ENCODE peak calls at places on chromosomes 2 and 18, in six cellular contexts. N is upper lobe of right lung, X is IMR-90, S is NB4, W is Calu3, J is progenitor cell of endocrine pancreas. O is an unnamed sample.

GRCh38 chr2:120625865-120626560 is 109.7 kb upstream of the GLI2 start:
- DNase-seq in N (peak; percentile 89), X (no peak), J (no peak), S (no peak), W (peak; percentile 63), O (no peak)

GRCh38 chr18:23115683-23116096 is 19.6 kb upstream of the CABLES1 start:
- DNase-seq in W (peak; percentile 29), X (peak; percentile 100), N (no peak), J (no peak), S (no peak), O (no peak)

GRCh38 chr2:28347596-28347995 is 45.1 kb upstream of the FOSL2 start:
- DNase-seq in W (no peak), N (peak; percentile 44), S (no peak), J (no peak), X (no peak), O (no peak)

GRCh38 chr2:23404426-23404825 is 19.4 kb downstream of the KLHL29 start:
- DNase-seq in W (peak; percentile 36), S (peak; percentile 76), J (no peak), N (no peak), X (peak; percentile 91), O (peak; percentile 43)

GRCh38 chr2:169464508-169465386 is 14.5 kb upstream of the BBS5 start:
- DNase-seq in W (no peak), X (no peak), S (peak; percentile 43), N (no peak), J (no peak), O (no peak)

GRCh38 chr18:11927497-11927896 is 19.4 kb upstream of the MPPE1 start:
- DNase-seq in J (no peak), S (no peak), N (no peak), X (no peak), W (no peak), O (no peak)

GRCh38 chr18:36195427-36196122 is 8.3 kb downstream of the MOCOS start:
- DNase-seq in W (no peak), X (no peak), S (no peak), J (no peak), N (no peak), O (no peak)

GRCh38 chr2:105969552-105969951 is 224.5 kb downstream of the UXS1 start:
- DNase-seq in W (peak; percentile 35), J (no peak), S (peak; percentile 58), N (no peak), X (no peak), O (no peak)

GRCh38 chr2:576292-576691 is 100.9 kb downstream of the TMEM18 start:
- DNase-seq in W (no peak), N (no peak), S (no peak), J (no peak), X (no peak), O (no peak)

GRCh38 chr2:39065616-39066015 is 55.2 kb downstream of the SOS1 start:
- DNase-seq in J (no peak), W (no peak), N (no peak), S (no peak), X (no peak), O (no peak)

GRCh38 chr2:170113168-170113567 is 64.8 kb upstream of the MYO3B start:
- DNase-seq in X (no peak), S (no peak), W (no peak), N (no peak), J (no peak), O (no peak)

GRCh38 chr2:74572178-74572925 is 17.8 kb downstream of the DOK1 start:
- DNase-seq in N (no peak), X (no peak), J (no peak), W (no peak), S (no peak), O (no peak)

GRCh38 chr2:25558262-25558661 is 115.1 kb downstream of the DTNB start:
- DNase-seq in X (peak; percentile 85), N (no peak), W (no peak), S (peak; percentile 91), J (no peak), O (peak; percentile 78)

GRCh38 chr2:169734172-169734847 is 678 bp downstream of the KLHL23 start:
- DNase-seq in X (no peak), S (peak; percentile 74), J (peak; percentile 24), N (peak; percentile 70), W (peak; percentile 53), O (peak; percentile 48)

GRCh38 chr2:33443272-33443829 is 33.1 kb upstream of the RASGRP3 start:
- DNase-seq in S (no peak), N (no peak), W (no peak), J (no peak), X (peak; percentile 78), O (no peak)

GRCh38 chr18:63141777-63142176 is 177.8 kb downstream of the BCL2 start:
- DNase-seq in X (no peak), J (no peak), S (peak; percentile 56), N (no peak), W (no peak), O (peak; percentile 74)

GRCh38 chr2:235142588-235142987 is 190.8 kb downstream of the SH3BP4 start:
- DNase-seq in S (no peak), W (peak; percentile 17), X (no peak), N (no peak), J (no peak), O (no peak)

GRCh38 chr2:182506606-182507005 is 79.8 kb upstream of the PDE1A start:
- DNase-seq in J (no peak), N (no peak), X (peak; percentile 65), S (no peak), W (no peak), O (no peak)

GRCh38 chr2:53129851-53130250 is 637.8 kb upstream of the CHAC2 start:
- DNase-seq in S (peak; percentile 16), N (no peak), J (no peak), X (peak; percentile 85), W (peak; percentile 25), O (no peak)

GRCh38 chr2:85635636-85636035 is 19.6 kb downstream of the USP39 start:
- DNase-seq in J (no peak), N (no peak), X (peak; percentile 50), W (no peak), S (no peak), O (no peak)

GRCh38 chr2:42474765-42475454 is 18.9 kb downstream of the KCNG3 start:
- DNase-seq in J (no peak), N (no peak), W (no peak), S (no peak), X (no peak), O (no peak)

GRCh38 chr2:199716807-199717586 is 134.0 kb downstream of the FTCDNL1 start:
- DNase-seq in S (no peak), N (no peak), J (no peak), W (no peak), X (no peak), O (no peak)

GRCh38 chr18:77271720-77272481 is 22.3 kb downstream of the GALR1 start:
- DNase-seq in J (no peak), W (no peak), S (no peak), X (peak; percentile 42), N (no peak), O (no peak)

GRCh38 chr2:72350852-72351251 is 203.2 kb upstream of the CYP26B1 start:
- DNase-seq in J (no peak), W (no peak), X (no peak), N (no peak), S (no peak), O (no peak)

DNA sequence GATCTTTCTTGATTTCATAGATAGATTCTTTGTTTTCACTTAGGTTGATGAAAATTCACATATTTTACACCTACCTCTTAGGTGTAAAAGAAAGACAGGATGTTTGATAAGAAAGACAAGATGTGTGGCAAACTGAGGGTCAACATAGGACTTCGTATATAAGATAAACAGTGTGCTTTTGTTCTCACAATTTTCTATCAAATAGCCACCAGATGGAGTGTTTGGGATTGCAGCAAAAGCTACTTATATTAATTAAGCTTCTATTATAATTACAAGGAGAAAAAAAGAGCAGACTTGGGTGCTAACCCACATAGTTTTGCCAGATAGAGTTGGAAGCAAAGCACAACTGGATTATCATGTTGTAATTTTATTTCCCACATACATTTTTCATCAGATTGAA is 232.9 kb downstream of the CDH7 start:
- DNase-seq in N (no peak), J (no peak), X (no peak), W (no peak), S (peak; percentile 6), O (no peak)
- TF ChIP-seq CTCF in N (no peak), J (no peak), X (no peak), W (no peak), S (no peak), O (no peak)

GRCh38 chr2:45438872-45439665 is 172.0 kb downstream of the SRBD1 start:
- DNase-seq in N (no peak), W (no peak), J (no peak), X (no peak), S (no peak), O (no peak)

GRCh38 chr2:45436456-45436855 is 174.6 kb downstream of the SRBD1 start:
- DNase-seq in S (no peak), X (no peak), N (no peak), J (no peak), W (no peak), O (no peak)

GRCh38 chr2:45435316-45435715 is 175.8 kb downstream of the SRBD1 start:
- DNase-seq in N (no peak), X (peak; percentile 82), S (no peak), J (no peak), W (no peak), O (no peak)

GRCh38 chr2:45432406-45432805 is 178.7 kb downstream of the SRBD1 start:
- DNase-seq in S (no peak), W (no peak), X (peak; percentile 12), N (no peak), J (no peak), O (no peak)

GRCh38 chr2:45433363-45433762 is 177.7 kb downstream of the SRBD1 start:
- DNase-seq in X (no peak), S (peak; percentile 6), N (no peak), J (no peak), W (no peak), O (no peak)
- TF ChIP-seq CTCF in X (no peak), S (no peak), N (no peak), J (no peak), W (no peak), O (no peak)

DNA sequence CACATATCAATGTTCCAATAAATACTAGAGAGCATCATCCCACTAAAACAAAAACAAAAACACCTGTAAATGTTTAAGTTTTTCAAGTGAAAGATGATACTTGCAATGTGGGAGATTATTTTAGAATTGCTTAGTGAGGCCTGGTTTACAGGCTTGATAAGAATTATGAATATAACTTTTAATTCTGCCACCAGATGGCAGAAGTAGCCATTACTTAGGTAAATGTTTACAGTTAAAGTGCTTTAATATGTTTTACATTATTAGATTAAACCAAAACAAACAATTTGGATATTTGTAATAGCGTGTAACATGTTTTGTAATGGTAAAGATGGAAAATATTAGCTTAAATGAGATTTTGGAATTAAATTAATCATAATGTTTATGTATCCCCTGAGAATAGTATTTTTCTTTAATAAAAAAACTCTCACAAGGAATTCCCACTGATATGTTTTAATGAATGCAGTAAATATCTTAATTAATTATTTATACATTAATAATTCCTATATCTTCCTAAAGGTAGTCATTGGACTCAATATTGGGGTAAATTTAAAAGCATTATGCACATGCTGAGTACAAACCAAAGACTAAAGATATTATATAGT is 522.0 kb downstream of the SPAG16 start:
- DNase-seq in W (no peak), X (peak; percentile 38), S (peak; percentile 30), J (no peak), N (no peak), O (no peak)
- TF ChIP-seq CTCF in W (peak; percentile 41), X (peak; percentile 48), S (peak; percentile 13), J (peak; percentile 50), N (peak; percentile 34), O (peak; percentile 33)

DNA sequence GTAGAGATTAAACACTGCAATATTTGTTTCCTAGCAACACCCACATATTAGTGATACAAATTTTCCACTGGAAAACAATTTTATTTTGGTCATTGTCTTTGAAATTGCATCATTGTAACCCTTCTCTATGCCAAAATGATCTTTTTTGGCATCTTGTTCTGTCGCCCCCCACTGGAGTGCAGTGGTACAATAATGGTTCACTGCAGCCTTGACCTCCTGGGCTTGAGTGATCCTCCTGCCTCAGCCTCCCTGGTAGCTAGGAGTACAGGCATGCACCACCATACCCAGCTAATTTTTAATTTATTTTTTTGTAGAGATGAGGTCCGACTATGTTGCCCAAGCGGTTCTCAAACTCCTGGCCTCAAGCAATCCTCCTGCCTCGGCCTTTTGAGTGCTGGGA is 117.4 kb downstream of the PIK3C3 start:
- DNase-seq in X (no peak), N (no peak), W (no peak), J (no peak), S (no peak), O (no peak)
- TF ChIP-seq CTCF in X (no peak), N (no peak), W (no peak), J (no peak), S (no peak), O (no peak)